ENCODE peak calls at places on chromosomes 6 and 20, in six cellular contexts. Q is right cardiac atrium; X is BE2C; O is stimulated activated effector memory CD8-positive, alpha-beta T cell treated with anti-CD3 and anti-CD28 coated beads, Interleukin-12 subunit alpha, Interleukin-12 subunit beta, amount 100 ng/mL, for 72 hours; P is stimulated activated CD4-positive, alpha-beta T cell treated with anti-CD3 and anti-CD28 coated beads, Interleukin-1b, Interleukin-23, amount 100 ng/mL, for 24 hours; Z is Karpas-422. L is an unnamed sample.

GRCh38 chr6:106097368-106098231 is 11.5 kb downstream of the PRDM1 start:
- DNase-seq in O (no peak), Q (no peak), P (no peak), X (no peak), Z (peak), L (peak)

GRCh38 chr6:73722318-73723060 is 26.5 kb downstream of the CD109 start:
- DNase-seq in Z (no peak), P (no peak), X (no peak), O (no peak), Q (no peak), L (no peak)

GRCh38 chr6:168741305-168741704 is 300.3 kb downstream of the SMOC2 start:
- DNase-seq in Z (no peak), P (no peak), Q (no peak), X (no peak), O (no peak), L (no peak)

GRCh38 chr20:13320702-13321101 is 99.6 kb downstream of the ISM1 start:
- DNase-seq in Z (no peak), X (no peak), O (no peak), P (no peak), Q (no peak), L (no peak)

GRCh38 chr6:2038096-2038495 is 207.3 kb downstream of the GMDS start:
- DNase-seq in Z (no peak), Q (no peak), P (no peak), X (peak), O (no peak), L (no peak)

GRCh38 chr6:33822575-33823395 is 19.0 kb upstream of the MLN start:
- DNase-seq in P (no peak), Q (no peak), Z (peak), O (no peak), X (peak), L (no peak)

GRCh38 chr6:150144294-150144868 is 1.5 kb downstream of the PPP1R14C start:
- DNase-seq in P (no peak), X (no peak), Q (no peak), Z (no peak), O (no peak), L (no peak)

GRCh38 chr6:140784573-140784972 is 1348.2 kb upstream of the GJE1 start:
- DNase-seq in Z (no peak), P (no peak), O (no peak), X (no peak), Q (no peak), L (no peak)

GRCh38 chr20:50294164-50295088 is 103.8 kb downstream of the CEBPB start:
- DNase-seq in P (no peak), X (no peak), Z (no peak), Q (peak), O (no peak), L (no peak)

GRCh38 chr6:33700391-33701050 is 11.0 kb downstream of the UQCC2 start:
- DNase-seq in Q (peak), Z (peak), O (peak), P (peak), X (peak), L (no peak)

GRCh38 chr20:53468583-53468982 is 125.1 kb downstream of the ZNF217 start:
- DNase-seq in O (no peak), Q (no peak), P (no peak), X (no peak), Z (no peak), L (no peak)

GRCh38 chr6:151004415-151005024 is 139.0 kb downstream of the MTHFD1L start:
- DNase-seq in Z (no peak), O (no peak), X (no peak), Q (peak), P (no peak), L (no peak)

GRCh38 chr6:129901910-129902309 is 40.8 kb upstream of the TMEM244 start:
- DNase-seq in X (no peak), O (no peak), P (no peak), Z (no peak), Q (no peak), L (no peak)

GRCh38 chr6:20554326-20554725 is 20.1 kb downstream of the CDKAL1 start:
- DNase-seq in O (no peak), X (no peak), Z (no peak), P (no peak), Q (no peak), L (no peak)

GRCh38 chr20:40265872-40266533 is 423.0 kb downstream of the MAFB start:
- DNase-seq in Z (peak), X (peak), Q (no peak), O (no peak), P (no peak), L (no peak)

GRCh38 chr6:156449128-156449527 is 328.1 kb upstream of the ARID1B start:
- DNase-seq in X (no peak), Z (no peak), Q (no peak), P (no peak), O (no peak), L (no peak)

GRCh38 chr20:32474009-32474716 is 111.0 kb downstream of the NOL4L start:
- DNase-seq in X (no peak), O (no peak), Z (no peak), P (no peak), Q (no peak), L (peak)

GRCh38 chr20:26315054-26315453 is 618.4 kb upstream of the ZNF337 start:
- DNase-seq in O (no peak), Z (no peak), Q (no peak), P (no peak), X (no peak), L (no peak)

GRCh38 chr6:150028799-150029198 is 3.5 kb upstream of the RAET1L start:
- DNase-seq in Q (no peak), X (no peak), O (no peak), P (no peak), Z (no peak), L (no peak)

GRCh38 chr6:124446966-124447365 is 515.3 kb upstream of the RNF217 start:
- DNase-seq in X (no peak), Z (no peak), O (no peak), Q (no peak), P (no peak), L (no peak)

GRCh38 chr20:2465100-2465499 is 5.5 kb downstream of the SNRPB start:
- DNase-seq in Q (no peak), P (no peak), X (no peak), Z (no peak), O (no peak), L (no peak)

GRCh38 chr6:137827411-137827940 is 39.6 kb upstream of the TNFAIP3 start:
- DNase-seq in X (no peak), O (no peak), P (no peak), Z (no peak), Q (no peak), L (no peak)

GRCh38 chr6:159422041-159422984 is 253.1 kb downstream of the FNDC1 start:
- DNase-seq in Q (peak), Z (no peak), O (no peak), X (no peak), P (no peak), L (no peak)

GRCh38 chr6:106026748-106027147 is 59.4 kb upstream of the PRDM1 start:
- DNase-seq in O (no peak), Z (no peak), X (no peak), Q (no peak), P (no peak), L (no peak)

GRCh38 chr6:3414704-3415453 is 42.0 kb downstream of the SLC22A23 start:
- DNase-seq in O (no peak), P (no peak), Q (no peak), Z (no peak), X (no peak), L (no peak)